ENCODE peak calls at places on chromosomes 4 and X, in five cellular contexts. J is PC-3, R is fibroblast of lung, I is OCI-LY7, O is cardiac muscle cell. Q is an unnamed sample. For H3K36me3, the result is how much of the 10 kb centered on the place peaks cover.

GRCh38 chr4:960140-960735 is 13.1 kb downstream of the DGKQ start:
- DNase-seq in R (no peak), I (no peak), O (no peak), J (no peak), Q (no peak)

GRCh38 chr4:19700951-19701350 is 550.8 kb upstream of the SLIT2 start:
- DNase-seq in O (no peak), R (peak), J (peak), I (no peak), Q (no peak)

GRCh38 chrX:397575-397974 is 10.9 kb upstream of the PPP2R3B start:
- DNase-seq in I (no peak), R (peak), O (peak), J (no peak), Q (no peak)

GRCh38 chrX:22999696-23000223 is at the start of gene DDX53:
- DNase-seq in J (no peak), O (no peak), I (no peak), R (no peak), Q (no peak)

GRCh38 chr4:123750044-123750443 is 353.4 kb downstream of the SPRY1 start:
- DNase-seq in I (no peak), R (peak), O (no peak), J (peak), Q (no peak)

GRCh38 chrX:11334165-11334564 is 41.0 kb downstream of the AMELX start:
- DNase-seq in R (no peak), I (no peak), J (peak), O (no peak), Q (no peak)

GRCh38 chr4:22869235-22869634 is 176.5 kb downstream of the GBA3 start:
- DNase-seq in I (no peak), O (no peak), R (no peak), J (no peak), Q (no peak)

GRCh38 chrX:122572461-122572860 is 611.6 kb upstream of the GRIA3 start:
- DNase-seq in I (no peak), R (peak), O (no peak), J (peak), Q (no peak)

GRCh38 chrX:72568406-72569092 is 4.1 kb downstream of the HDAC8 start:
- DNase-seq in O (peak), I (no peak), R (peak), J (peak), Q (no peak)

GRCh38 chrX:13153796-13154195 is 109.4 kb upstream of the FAM9C start:
- DNase-seq in R (peak), J (no peak), O (no peak), I (no peak), Q (no peak)

GRCh38 chrX:11678174-11678573 is 12.5 kb upstream of the ARHGAP6 start:
- DNase-seq in R (no peak), J (peak), I (no peak), O (peak), Q (no peak)

GRCh38 chrX:45623266-45623665 is 422.6 kb upstream of the DIPK2B start:
- DNase-seq in R (peak), O (peak), I (no peak), J (peak), Q (no peak)

GRCh38 chr4:78235800-78236199 is 178.7 kb downstream of the FRAS1 start:
- DNase-seq in J (no peak), O (no peak), R (no peak), I (no peak), Q (no peak)

GRCh38 chr4:27016551-27016950 is 155.9 kb downstream of the STIM2 start:
- DNase-seq in I (no peak), O (no peak), J (peak), R (peak), Q (no peak)

GRCh38 chrX:39167791-39168190 is 366.5 kb downstream of the MID1IP1 start:
- DNase-seq in O (no peak), J (peak), R (no peak), I (no peak), Q (no peak)

GRCh38 chrX:34915463-34916225 is 27.0 kb upstream of the FAM47B start:
- DNase-seq in I (no peak), R (no peak), O (no peak), J (peak), Q (no peak)

GRCh38 chr4:48315728-48316630 is 25.4 kb upstream of the SLAIN2 start:
- DNase-seq in R (peak), O (peak), J (peak), I (peak), Q (no peak)

GRCh38 chr4:72629540-72629939 is 60.5 kb upstream of the ADAMTS3 start:
- DNase-seq in R (peak), O (peak), I (no peak), J (peak), Q (no peak)

GRCh38 chr4:184962125-184962638 is 56.1 kb upstream of the HELT start:
- DNase-seq in J (no peak), O (no peak), I (no peak), R (no peak), Q (no peak)

GRCh38 chr4:52873191-52873590 is 11.1 kb downstream of the RASL11B start:
- DNase-seq in J (peak), O (peak), I (no peak), R (peak), Q (no peak)

GRCh38 chr4:173514641-173515217 is 15.3 kb downstream of the HAND2 start:
- DNase-seq in R (no peak), I (no peak), O (no peak), J (no peak), Q (no peak)

GRCh38 chrX:130091976-130092522 is 18.2 kb downstream of the ELF4 start:
- DNase-seq in J (no peak), R (no peak), O (no peak), I (peak), Q (peak)
- H3K27ac ChIP-seq in J (no peak), R (no peak), O (no peak), I (peak), Q (peak)

GRCh38 chr4:188023682-188024081 is 28.1 kb downstream of the ZFP42 start:
- DNase-seq in J (peak), O (no peak), I (no peak), R (peak), Q (no peak)
- H3K36me3 ChIP-seq in J (under half), O (under half), I (under half), R (under half), Q (under half)

DNA sequence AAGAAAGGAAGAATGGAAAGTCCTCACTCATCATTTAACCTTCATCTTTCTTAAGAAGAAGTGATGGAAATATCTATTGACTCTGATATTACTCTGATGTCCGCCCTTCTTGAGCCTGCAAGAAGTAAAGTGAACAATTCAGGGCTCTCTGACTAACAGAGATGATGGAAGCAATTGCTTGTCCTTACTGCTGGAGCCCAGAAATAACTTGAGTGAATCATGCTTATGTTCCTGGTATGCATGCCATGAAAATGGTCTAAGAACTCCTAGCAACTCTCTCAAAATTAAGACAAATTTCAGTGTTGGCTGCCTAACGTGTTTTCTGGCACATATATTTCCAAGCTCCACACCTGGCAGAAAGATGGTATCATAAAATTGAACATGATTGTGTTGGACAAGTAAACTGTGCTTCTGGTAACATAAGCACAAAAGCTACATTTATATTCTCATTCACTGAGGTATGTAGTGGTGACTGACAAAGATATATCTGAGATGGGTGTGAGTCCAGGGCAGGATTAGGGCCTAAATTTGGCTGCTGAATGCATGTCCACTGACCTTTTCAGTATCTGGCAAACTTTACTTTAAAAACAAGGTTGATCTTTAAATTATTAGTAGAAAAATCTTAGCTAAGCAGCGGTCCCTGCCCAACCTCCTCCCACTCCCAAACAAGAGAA is 109.2 kb upstream of the OTUD4 start:
- DNase-seq in I (no peak), J (no peak), R (peak), O (peak), Q (no peak)
- H3K27ac ChIP-seq in I (no peak), J (no peak), R (no peak), O (no peak), Q (no peak)

DNA sequence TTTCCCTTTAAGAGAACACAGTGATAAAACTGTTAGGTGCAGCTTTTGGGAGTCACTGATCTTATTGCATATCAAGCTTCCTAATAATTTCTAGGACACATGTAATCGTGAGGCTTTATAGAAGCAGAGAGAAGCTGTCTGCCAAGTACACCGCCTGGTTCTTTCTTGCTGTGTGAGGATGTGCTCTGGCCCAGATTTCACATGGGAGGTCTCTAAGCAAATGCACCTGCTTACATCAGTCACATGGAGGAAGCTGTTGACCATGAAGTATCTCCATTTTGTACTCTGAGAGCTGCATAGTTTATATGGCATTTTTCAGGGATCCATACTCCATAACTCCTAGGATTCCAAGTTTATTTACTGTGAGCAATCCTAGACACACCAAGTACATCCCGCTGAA is 37.1 kb downstream of the RGS12 start:
- DNase-seq in O (no peak), R (no peak), J (no peak), I (no peak), Q (no peak)
- H3K36me3 ChIP-seq in O (under half), R (under half), J (under half), I (under half), Q (under half)

GRCh38 chr4:74324262-74324661 is 16.0 kb downstream of the EPGN start:
- DNase-seq in R (no peak), I (no peak), J (no peak), O (no peak), Q (no peak)
- H3K27ac ChIP-seq in R (no peak), I (no peak), J (peak), O (no peak), Q (no peak)

GRCh38 chrX:1444896-1445480 is 7.7 kb downstream of the ASMTL start:
- DNase-seq in I (no peak), O (no peak), R (no peak), J (no peak), Q (peak)
- H3K36me3 ChIP-seq in I (half or more), O (under half), R (under half), J (under half), Q (under half)

DNA sequence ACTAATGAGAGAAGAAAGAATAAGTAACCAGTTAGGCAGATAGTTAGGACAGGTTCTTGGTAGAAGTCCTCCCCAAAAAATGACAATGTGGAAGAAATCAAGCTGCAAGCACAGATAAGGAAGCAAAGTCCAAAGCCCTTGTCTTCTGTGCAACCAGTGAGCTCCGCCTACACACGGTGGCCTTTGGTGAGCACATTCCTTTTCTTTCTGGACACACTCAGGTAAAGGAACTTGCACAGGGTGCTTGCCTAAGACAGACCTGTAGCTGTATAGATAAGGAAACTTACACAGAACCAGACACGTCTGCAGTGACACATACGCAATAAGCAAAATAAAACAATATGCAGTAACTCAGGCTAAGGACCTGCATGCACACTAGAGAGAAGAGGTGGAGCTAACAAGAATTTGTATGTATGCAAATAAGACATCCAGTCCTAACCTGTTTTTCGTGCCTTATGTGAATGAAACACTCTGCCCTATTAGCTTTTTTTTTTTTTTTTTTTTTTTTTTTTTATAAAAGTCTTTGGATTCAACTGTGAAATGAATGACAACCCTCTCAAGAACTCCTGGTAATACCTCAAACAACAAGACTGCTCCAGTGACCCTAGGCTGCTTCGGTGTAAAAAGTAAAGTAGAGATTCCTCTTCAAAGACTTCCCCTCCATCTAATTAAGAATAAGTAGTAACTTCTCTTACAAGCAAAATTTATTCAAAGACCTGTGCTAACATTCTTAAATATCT is 48.8 kb downstream of the UGT2B10 start:
- DNase-seq in I (no peak), O (no peak), J (peak), R (no peak), Q (no peak)
- H3K27ac ChIP-seq in I (no peak), O (no peak), J (peak), R (no peak), Q (no peak)

GRCh38 chr4:7979652-7979968 is 39.9 kb upstream of the AFAP1 start:
- DNase-seq in R (no peak), J (no peak), O (no peak), I (no peak), Q (no peak)

GRCh38 chr4:7978489-7978888 is 38.8 kb upstream of the AFAP1 start:
- DNase-seq in R (peak), J (peak), O (peak), I (no peak), Q (no peak)

GRCh38 chr4:7980036-7980435 is 40.4 kb upstream of the AFAP1 start:
- DNase-seq in I (no peak), J (peak), R (peak), O (peak), Q (no peak)

GRCh38 chr4:7976634-7977033 is 37.0 kb upstream of the AFAP1 start:
- DNase-seq in J (no peak), O (no peak), R (no peak), I (no peak), Q (no peak)

GRCh38 chr4:7978907-7979651 is 39.4 kb upstream of the AFAP1 start:
- DNase-seq in I (no peak), J (no peak), O (peak), R (no peak), Q (no peak)
- H3K36me3 ChIP-seq in I (under half), J (under half), O (under half), R (under half), Q (under half)

GRCh38 chr4:186240848-186241491 is 13.7 kb downstream of the KLKB1 start:
- DNase-seq in I (no peak), J (no peak), O (no peak), R (no peak), Q (no peak)
- H3K27ac ChIP-seq in I (no peak), J (no peak), O (no peak), R (no peak), Q (no peak)

DNA sequence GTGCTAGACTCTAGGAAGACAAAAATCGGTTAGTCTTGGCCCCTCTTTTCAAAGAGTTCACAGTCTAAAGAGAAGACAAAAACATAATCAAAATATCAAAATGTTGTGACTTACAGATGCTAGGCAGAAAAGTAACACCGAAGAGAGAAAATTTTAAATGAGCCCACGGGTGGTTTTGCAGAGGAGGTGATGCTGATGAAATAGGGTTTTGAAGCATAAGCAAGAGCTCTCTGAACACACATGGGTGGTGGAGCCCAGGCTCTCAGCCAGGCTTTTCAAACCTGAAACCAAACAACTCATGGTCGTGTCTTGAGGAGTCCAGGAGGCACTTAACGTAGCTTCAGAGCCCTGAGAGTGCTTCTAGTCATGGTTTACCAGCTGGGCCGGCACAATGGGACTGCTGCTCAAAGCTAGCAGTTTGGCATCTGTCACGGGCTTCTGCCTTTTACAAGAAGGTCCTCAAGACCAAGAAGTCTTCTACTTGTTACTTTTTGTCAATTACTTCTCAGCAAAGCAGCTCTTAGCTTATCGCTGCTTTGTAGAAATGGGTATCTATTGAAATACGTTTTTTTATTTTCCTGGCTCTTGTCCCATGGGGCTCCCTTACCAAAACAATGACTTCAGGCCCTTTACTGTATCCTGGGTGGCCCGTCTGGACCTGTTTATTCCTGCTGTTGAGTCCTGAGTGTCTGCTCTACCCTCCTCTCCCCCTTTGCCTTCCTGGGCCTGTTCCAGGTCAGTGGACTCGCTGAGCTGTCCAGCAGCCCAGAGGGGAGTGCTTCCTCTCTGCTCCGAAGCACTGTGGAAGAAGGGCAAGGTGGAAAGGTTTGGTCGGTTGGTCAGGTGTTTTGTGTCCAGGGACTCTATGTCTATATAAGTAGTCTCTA is 69.5 kb downstream of the TNIP2 start:
- DNase-seq in J (no peak), R (no peak), O (no peak), I (no peak), Q (no peak)
- H3K36me3 ChIP-seq in J (under half), R (under half), O (under half), I (half or more), Q (under half)

Q was measured in CD8-positive, alpha-beta T cell.